ENCODE peak calls at places on chromosomes 4 and X, in ten cellular contexts. Y, K, L, Z, I, N, R, X, U and B are unnamed samples.

GRCh38 chr4:159787901-159788300 is 685.0 kb downstream of the RAPGEF2 start:
- DNase-seq in Y (no peak), I (no peak), K (no peak), Z (no peak), X (no peak), L (no peak), U (no peak), R (no peak), N (no peak), B (peak)

GRCh38 chrX:154352012-154352401 is 22.4 kb downstream of the FLNA start:
- DNase-seq in K (no peak), U (no peak), N (no peak), I (no peak), R (no peak), Z (no peak), X (no peak), Y (no peak), L (peak), B (no peak)

GRCh38 chrX:11319689-11320302 is 26.6 kb downstream of the AMELX start:
- DNase-seq in Y (no peak), U (no peak), X (no peak), L (no peak), I (no peak), N (peak), K (no peak), R (no peak), Z (no peak), B (no peak)

GRCh38 chr4:23060776-23061175 is 368.0 kb downstream of the GBA3 start:
- DNase-seq in I (no peak), Z (no peak), U (no peak), N (no peak), K (no peak), R (no peak), L (no peak), Y (no peak), X (peak), B (peak)

GRCh38 chrX:119004920-119005524 is 30.6 kb downstream of the LONRF3 start:
- DNase-seq in K (no peak), Z (peak), U (peak), X (peak), N (peak), I (peak), R (peak), L (no peak), Y (no peak), B (peak)

GRCh38 chr4:74933562-74934015 is 673 bp downstream of the PARM1 start:
- DNase-seq in Z (no peak), K (no peak), Y (no peak), I (peak), X (no peak), U (no peak), R (peak), N (peak), L (peak), B (no peak)

GRCh38 chrX:24117288-24117687 is 32.2 kb upstream of the ZFX start:
- DNase-seq in R (peak), Y (no peak), U (no peak), I (peak), N (no peak), Z (peak), L (no peak), X (peak), K (no peak), B (peak)

GRCh38 chr4:136319789-136320470 is 1212.4 kb downstream of the PCDH18 start:
- DNase-seq in Z (no peak), U (no peak), N (no peak), L (no peak), Y (no peak), K (no peak), I (peak), X (peak), R (no peak), B (peak)

GRCh38 chrX:130741584-130741983 is 161.4 kb downstream of the ENOX2 start:
- DNase-seq in K (no peak), I (peak), U (no peak), X (no peak), Z (no peak), R (no peak), N (no peak), L (no peak), Y (no peak), B (no peak)

GRCh38 chrX:63658920-63659319 is 126.1 kb downstream of the ARHGEF9 start:
- DNase-seq in X (no peak), U (no peak), K (no peak), Y (no peak), Z (no peak), N (no peak), L (no peak), R (no peak), I (no peak), B (no peak)

GRCh38 chr4:85005865-85006377 is 39.4 kb upstream of the WDFY3 start:
- DNase-seq in I (peak), L (no peak), N (no peak), Z (peak), K (no peak), Y (no peak), X (peak), U (no peak), R (no peak), B (peak)

GRCh38 chr4:76589402-76589801 is 154.4 kb downstream of the SHROOM3 start:
- DNase-seq in Y (no peak), L (no peak), Z (no peak), R (no peak), X (no peak), N (no peak), K (no peak), U (no peak), I (no peak), B (no peak)
- H3K4me3 ChIP-seq in Y (peak), L (no peak), Z (no peak), R (no peak), X (no peak), N (no peak), K (no peak), U (no peak), I (no peak), B (no peak)

DNA sequence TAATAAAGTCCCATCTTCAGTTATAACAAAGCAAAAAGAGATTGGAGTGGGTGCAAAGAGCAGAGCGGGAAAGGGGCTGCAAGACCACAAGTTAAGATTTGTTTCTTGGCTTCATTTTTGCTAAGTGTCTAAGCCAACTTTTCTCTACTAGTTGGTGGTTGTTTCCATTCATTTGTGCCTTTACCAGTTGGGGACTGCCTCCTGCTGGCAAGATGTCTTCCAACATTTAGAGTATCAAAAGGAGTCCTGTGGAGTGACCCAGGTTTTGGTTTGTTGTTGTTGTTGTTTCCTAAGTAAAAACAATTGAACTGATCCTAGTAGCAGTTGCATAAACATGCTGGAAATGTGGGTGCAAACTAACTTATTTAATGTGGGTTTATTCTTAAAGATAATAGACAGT is 121.1 kb downstream of the SPATA18 start:
- DNase-seq in N (no peak), Y (no peak), U (no peak), L (no peak), I (no peak), X (no peak), Z (no peak), K (no peak), R (no peak), B (no peak)
- TF ChIP-seq CTCF in N (no peak), Y (no peak), U (no peak), L (no peak), I (peak), X (peak), Z (peak), K (no peak), R (no peak), B (no peak)

DNA sequence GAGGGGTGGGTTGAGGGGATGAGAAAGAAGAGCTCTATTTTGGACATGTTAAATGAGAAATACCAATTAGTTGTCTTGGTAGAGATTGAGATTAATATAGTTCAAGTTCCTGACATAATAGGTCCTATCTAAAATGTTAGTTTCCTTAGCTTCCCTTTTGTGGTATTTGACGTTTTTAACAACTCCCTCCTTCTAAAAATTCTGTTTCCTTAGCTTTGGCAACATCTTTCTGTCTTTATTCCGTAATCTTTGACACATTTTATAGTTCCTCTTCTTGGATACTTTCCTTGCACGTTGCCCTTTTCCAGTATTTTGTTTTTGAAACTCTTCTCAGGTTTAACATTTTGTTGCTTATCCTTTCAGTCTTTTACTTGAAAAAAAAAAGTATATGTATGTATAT is 36.9 kb downstream of the LAMTOR3 start:
- DNase-seq in K (no peak), R (no peak), L (no peak), N (no peak), U (no peak), Z (no peak), Y (no peak), X (no peak), I (no peak), B (no peak)
- H3K4me3 ChIP-seq in K (no peak), R (no peak), L (no peak), N (no peak), U (no peak), Z (no peak), Y (no peak), X (no peak), I (no peak), B (no peak)

GRCh38 chr4:112564706-112565270 is 48.8 kb upstream of the NEUROG2 start:
- DNase-seq in L (no peak), U (no peak), Y (no peak), N (no peak), R (no peak), Z (no peak), I (no peak), K (no peak), X (no peak), B (no peak)
- TF ChIP-seq CTCF in L (no peak), U (no peak), Y (no peak), N (no peak), R (no peak), Z (no peak), I (no peak), K (no peak), X (no peak), B (no peak)